ENCODE peak calls at places on chromosomes 7 and 10, in eight cellular contexts. One of them, this sample, is unnamed.

GRCh38 chr7:30285531-30286284 is 1.3 kb downstream of the ZNRF2 start:
- DNase-seq in activated T-cell treated with anti-CD3 and anti-CD28 coated beads, Interleukin-2, amount 50 U/mL, for 72 hours: peak; percentile 82
- DNase-seq in stimulated activated CD4-positive, alpha-beta T cell treated with anti-CD3 and anti-CD28 coated beads, Interleukin-4, amount 100 ng/mL, for 48 hours: peak; percentile 42
- DNase-seq in ELF-1: peak; percentile 65
- DNase-seq in GM03348: peak; percentile 47
- DNase-seq in endothelial cell: peak; percentile 22
- DNase-seq in AML-193: peak; percentile 92
- DNase-seq in D721Med: no peak
- DNase-seq in this sample: peak; percentile 12

GRCh38 chr10:30987463-30987862 is 44.2 kb downstream of the ZNF438 start:
- DNase-seq in activated T-cell treated with anti-CD3 and anti-CD28 coated beads, Interleukin-2, amount 50 U/mL, for 72 hours: no peak
- DNase-seq in stimulated activated CD4-positive, alpha-beta T cell treated with anti-CD3 and anti-CD28 coated beads, Interleukin-4, amount 100 ng/mL, for 48 hours: no peak
- DNase-seq in ELF-1: no peak
- DNase-seq in GM03348: no peak
- DNase-seq in endothelial cell: no peak
- DNase-seq in AML-193: no peak
- DNase-seq in D721Med: no peak
- DNase-seq in this sample: no peak

GRCh38 chr7:32680259-32681173 is 185.2 kb downstream of the AVL9 start:
- DNase-seq in activated T-cell treated with anti-CD3 and anti-CD28 coated beads, Interleukin-2, amount 50 U/mL, for 72 hours: no peak
- DNase-seq in stimulated activated CD4-positive, alpha-beta T cell treated with anti-CD3 and anti-CD28 coated beads, Interleukin-4, amount 100 ng/mL, for 48 hours: no peak
- DNase-seq in ELF-1: peak; percentile 78
- DNase-seq in GM03348: no peak
- DNase-seq in endothelial cell: no peak
- DNase-seq in AML-193: no peak
- DNase-seq in D721Med: no peak
- DNase-seq in this sample: no peak

GRCh38 chr7:50687575-50688261 is 95.0 kb downstream of the GRB10 start:
- DNase-seq in activated T-cell treated with anti-CD3 and anti-CD28 coated beads, Interleukin-2, amount 50 U/mL, for 72 hours: no peak
- DNase-seq in stimulated activated CD4-positive, alpha-beta T cell treated with anti-CD3 and anti-CD28 coated beads, Interleukin-4, amount 100 ng/mL, for 48 hours: no peak
- DNase-seq in ELF-1: no peak
- DNase-seq in GM03348: peak; percentile 79
- DNase-seq in endothelial cell: no peak
- DNase-seq in AML-193: no peak
- DNase-seq in D721Med: no peak
- DNase-seq in this sample: no peak

GRCh38 chr7:156827587-156828203 is 65.3 kb downstream of the LMBR1 start:
- DNase-seq in activated T-cell treated with anti-CD3 and anti-CD28 coated beads, Interleukin-2, amount 50 U/mL, for 72 hours: no peak
- DNase-seq in stimulated activated CD4-positive, alpha-beta T cell treated with anti-CD3 and anti-CD28 coated beads, Interleukin-4, amount 100 ng/mL, for 48 hours: no peak
- DNase-seq in ELF-1: no peak
- DNase-seq in GM03348: peak; percentile 46
- DNase-seq in endothelial cell: no peak
- DNase-seq in AML-193: peak; percentile 32
- DNase-seq in D721Med: no peak
- DNase-seq in this sample: peak; percentile 7

GRCh38 chr10:127458829-127459228 is 90.3 kb upstream of the NPS start:
- DNase-seq in activated T-cell treated with anti-CD3 and anti-CD28 coated beads, Interleukin-2, amount 50 U/mL, for 72 hours: no peak
- DNase-seq in stimulated activated CD4-positive, alpha-beta T cell treated with anti-CD3 and anti-CD28 coated beads, Interleukin-4, amount 100 ng/mL, for 48 hours: no peak
- DNase-seq in ELF-1: no peak
- DNase-seq in GM03348: no peak
- DNase-seq in endothelial cell: no peak
- DNase-seq in AML-193: no peak
- DNase-seq in D721Med: no peak
- DNase-seq in this sample: no peak

GRCh38 chr10:86071758-86072157 is 294.8 kb downstream of the GRID1 start:
- DNase-seq in activated T-cell treated with anti-CD3 and anti-CD28 coated beads, Interleukin-2, amount 50 U/mL, for 72 hours: no peak
- DNase-seq in stimulated activated CD4-positive, alpha-beta T cell treated with anti-CD3 and anti-CD28 coated beads, Interleukin-4, amount 100 ng/mL, for 48 hours: no peak
- DNase-seq in ELF-1: no peak
- DNase-seq in GM03348: no peak
- DNase-seq in endothelial cell: no peak
- DNase-seq in AML-193: no peak
- DNase-seq in D721Med: no peak
- DNase-seq in this sample: no peak

GRCh38 chr10:98472171-98472570 is 25.4 kb upstream of the HPS1 start:
- DNase-seq in activated T-cell treated with anti-CD3 and anti-CD28 coated beads, Interleukin-2, amount 50 U/mL, for 72 hours: no peak
- DNase-seq in stimulated activated CD4-positive, alpha-beta T cell treated with anti-CD3 and anti-CD28 coated beads, Interleukin-4, amount 100 ng/mL, for 48 hours: no peak
- DNase-seq in ELF-1: peak; percentile 24
- DNase-seq in GM03348: no peak
- DNase-seq in endothelial cell: no peak
- DNase-seq in AML-193: no peak
- DNase-seq in D721Med: no peak
- DNase-seq in this sample: no peak

GRCh38 chr7:41189866-41190265 is 513.0 kb downstream of the INHBA start:
- DNase-seq in activated T-cell treated with anti-CD3 and anti-CD28 coated beads, Interleukin-2, amount 50 U/mL, for 72 hours: no peak
- DNase-seq in stimulated activated CD4-positive, alpha-beta T cell treated with anti-CD3 and anti-CD28 coated beads, Interleukin-4, amount 100 ng/mL, for 48 hours: no peak
- DNase-seq in ELF-1: no peak
- DNase-seq in GM03348: peak; percentile 66
- DNase-seq in endothelial cell: no peak
- DNase-seq in AML-193: no peak
- DNase-seq in D721Med: no peak
- DNase-seq in this sample: peak; percentile 58

GRCh38 chr10:29712108-29712507 is 77.3 kb upstream of the SVIL start:
- DNase-seq in activated T-cell treated with anti-CD3 and anti-CD28 coated beads, Interleukin-2, amount 50 U/mL, for 72 hours: no peak
- DNase-seq in stimulated activated CD4-positive, alpha-beta T cell treated with anti-CD3 and anti-CD28 coated beads, Interleukin-4, amount 100 ng/mL, for 48 hours: no peak
- DNase-seq in ELF-1: peak; percentile 52
- DNase-seq in GM03348: no peak
- DNase-seq in endothelial cell: no peak
- DNase-seq in AML-193: no peak
- DNase-seq in D721Med: no peak
- DNase-seq in this sample: no peak

GRCh38 chr7:36875794-36876193 is 151.5 kb upstream of the AOAH start:
- DNase-seq in activated T-cell treated with anti-CD3 and anti-CD28 coated beads, Interleukin-2, amount 50 U/mL, for 72 hours: no peak
- DNase-seq in stimulated activated CD4-positive, alpha-beta T cell treated with anti-CD3 and anti-CD28 coated beads, Interleukin-4, amount 100 ng/mL, for 48 hours: no peak
- DNase-seq in ELF-1: peak; percentile 23
- DNase-seq in GM03348: no peak
- DNase-seq in endothelial cell: no peak
- DNase-seq in AML-193: no peak
- DNase-seq in D721Med: no peak
- DNase-seq in this sample: no peak

GRCh38 chr7:101154693-101155102 is 422 bp downstream of the AP1S1 start:
- DNase-seq in activated T-cell treated with anti-CD3 and anti-CD28 coated beads, Interleukin-2, amount 50 U/mL, for 72 hours: no peak
- DNase-seq in stimulated activated CD4-positive, alpha-beta T cell treated with anti-CD3 and anti-CD28 coated beads, Interleukin-4, amount 100 ng/mL, for 48 hours: no peak
- DNase-seq in ELF-1: no peak
- DNase-seq in GM03348: peak; percentile 43
- DNase-seq in endothelial cell: no peak
- DNase-seq in AML-193: no peak
- DNase-seq in D721Med: no peak
- DNase-seq in this sample: no peak

GRCh38 chr10:88150338-88150737 is 286.9 kb downstream of the PTEN start:
- DNase-seq in activated T-cell treated with anti-CD3 and anti-CD28 coated beads, Interleukin-2, amount 50 U/mL, for 72 hours: no peak
- DNase-seq in stimulated activated CD4-positive, alpha-beta T cell treated with anti-CD3 and anti-CD28 coated beads, Interleukin-4, amount 100 ng/mL, for 48 hours: no peak
- DNase-seq in ELF-1: no peak
- DNase-seq in GM03348: peak; percentile 30
- DNase-seq in endothelial cell: no peak
- DNase-seq in AML-193: no peak
- DNase-seq in D721Med: no peak
- DNase-seq in this sample: no peak

This sample was measured in hepatic stellate cell.